ENCODE peak calls at places on chromosome X, in four cellular contexts. I is effector memory CD4-positive, alpha-beta T cell; K is OCI-LY7; R is hepatocyte. W is an unnamed sample.

GRCh38 chrX:1595711-1596060 is 4.3 kb downstream of the AKAP17A start:
- DNase-seq in I (no peak), K (no peak), R (no peak), W (peak; percentile 36)

GRCh38 chrX:13938053-13938765 is 91.5 kb downstream of the GEMIN8 start:
- DNase-seq in I (no peak), K (no peak), R (peak; percentile 38), W (no peak)

GRCh38 chrX:148567229-148567628 is 66.8 kb downstream of the AFF2 start:
- DNase-seq in I (no peak), K (no peak), R (peak; percentile 14), W (no peak)

GRCh38 chrX:55486736-55487135 is 2.9 kb downstream of the USP51 start:
- DNase-seq in I (no peak), K (no peak), R (no peak), W (no peak)

GRCh38 chrX:3026074-3026588 is 15.1 kb upstream of the ARSF start:
- DNase-seq in I (no peak), K (no peak), R (peak; percentile 22), W (no peak)

GRCh38 chrX:43165343-43165920 is 387.5 kb upstream of the PPP1R2C start:
- DNase-seq in I (no peak), K (no peak), R (no peak), W (no peak)

GRCh38 chrX:70033348-70033747 is 16.4 kb downstream of the AWAT2 start:
- DNase-seq in I (no peak), K (peak; percentile 39), R (no peak), W (no peak)

GRCh38 chrX:103774070-103774642 is 2.5 kb upstream of the PLP1 start:
- DNase-seq in I (no peak), K (peak; percentile 7), R (peak; percentile 27), W (no peak)

GRCh38 chrX:107135076-107135964 is 16.7 kb upstream of the RBM41 start:
- DNase-seq in I (no peak), K (no peak), R (no peak), W (no peak)

GRCh38 chrX:8879750-8880149 is 78.6 kb upstream of the FAM9A start:
- DNase-seq in I (peak; percentile 1), K (peak; percentile 14), R (no peak), W (peak; percentile 0)

GRCh38 chrX:1535241-1536041 is 1.5 kb downstream of the P2RY8 start:
- DNase-seq in I (no peak), K (peak; percentile 80), R (no peak), W (peak; percentile 52)

GRCh38 chrX:18619288-18619687 is 52.6 kb downstream of the RS1 start:
- DNase-seq in I (no peak), K (no peak), R (no peak), W (no peak)

GRCh38 chrX:71955530-71956120 is 45.0 kb downstream of the NHSL2 start:
- DNase-seq in I (no peak), K (no peak), R (no peak), W (no peak)

GRCh38 chrX:132505116-132505515 is 16.3 kb upstream of the MBNL3 start:
- DNase-seq in I (no peak), K (no peak), R (peak; percentile 11), W (no peak)

GRCh38 chrX:119008122-119008744 is 33.8 kb downstream of the LONRF3 start:
- DNase-seq in I (no peak), K (peak; percentile 16), R (peak; percentile 49), W (peak; percentile 37)

GRCh38 chrX:144768540-144768939 is 478.8 kb upstream of the SPANXN1 start:
- DNase-seq in I (no peak), K (no peak), R (no peak), W (no peak)

GRCh38 chrX:107731831-107732502 is 43.6 kb downstream of the TSC22D3 start:
- DNase-seq in I (no peak), K (no peak), R (peak; percentile 93), W (no peak)

GRCh38 chrX:72130762-72131231 is 918 bp downstream of the RTL5 start:
- DNase-seq in I (no peak), K (no peak), R (no peak), W (no peak)

GRCh38 chrX:114508836-114509235 is 75.0 kb upstream of the HTR2C start:
- DNase-seq in I (no peak), K (no peak), R (no peak), W (no peak)

GRCh38 chrX:77434949-77435348 is 12.2 kb upstream of the FGF16 start:
- DNase-seq in I (no peak), K (no peak), R (no peak), W (no peak)

GRCh38 chrX:38571058-38571457 is 9.7 kb downstream of the TSPAN7 start:
- DNase-seq in I (no peak), K (no peak), R (no peak), W (no peak)

GRCh38 chrX:93673056-93673868 is at the start of gene NAP1L3:
- DNase-seq in I (peak; percentile 21), K (no peak), R (peak; percentile 89), W (peak; percentile 9)

GRCh38 chrX:112826020-112826419 is 14.6 kb downstream of the AMOT start:
- DNase-seq in I (no peak), K (no peak), R (no peak), W (no peak)

GRCh38 chrX:19772306-19772705 is 115.1 kb downstream of the SH3KBP1 start:
- DNase-seq in I (no peak), K (no peak), R (no peak), W (no peak)

GRCh38 chrX:24657671-24658410 is 10.7 kb upstream of the PCYT1B start:
- DNase-seq in I (no peak), K (no peak), R (no peak), W (no peak)

GRCh38 chrX:44012484-44013096 is 39.4 kb upstream of the NDP start:
- DNase-seq in I (no peak), K (no peak), R (no peak), W (no peak)

GRCh38 chrX:38669425-38669824 is 108.1 kb downstream of the TSPAN7 start:
- DNase-seq in I (peak; percentile 12), K (peak; percentile 0), R (no peak), W (no peak)

GRCh38 chrX:150566734-150567182 is 1.7 kb upstream of the MTM1 start:
- DNase-seq in I (no peak), K (no peak), R (no peak), W (no peak)

GRCh38 chrX:136163694-136164093 is 16.4 kb downstream of the FHL1 start:
- DNase-seq in I (no peak), K (no peak), R (no peak), W (no peak)
- H3K4me3 ChIP-seq in I (no peak overlapping the region), K (no peak overlapping the region), R (no peak overlapping the region), W (no peak overlapping the region)

GRCh38 chrX:372856-373640 is 13.7 kb downstream of the PPP2R3B start:
- DNase-seq in I (no peak), K (peak; percentile 14), R (no peak), W (no peak)

GRCh38 chrX:375181-376036 is 11.3 kb downstream of the PPP2R3B start:
- DNase-seq in I (no peak), K (no peak), R (no peak), W (no peak)

GRCh38 chrX:373641-374471 is 12.9 kb downstream of the PPP2R3B start:
- DNase-seq in I (no peak), K (peak; percentile 78), R (peak; percentile 58), W (no peak)

GRCh38 chrX:371907-372306 is 14.8 kb downstream of the PPP2R3B start:
- DNase-seq in I (no peak), K (peak; percentile 86), R (no peak), W (no peak)

DNA sequence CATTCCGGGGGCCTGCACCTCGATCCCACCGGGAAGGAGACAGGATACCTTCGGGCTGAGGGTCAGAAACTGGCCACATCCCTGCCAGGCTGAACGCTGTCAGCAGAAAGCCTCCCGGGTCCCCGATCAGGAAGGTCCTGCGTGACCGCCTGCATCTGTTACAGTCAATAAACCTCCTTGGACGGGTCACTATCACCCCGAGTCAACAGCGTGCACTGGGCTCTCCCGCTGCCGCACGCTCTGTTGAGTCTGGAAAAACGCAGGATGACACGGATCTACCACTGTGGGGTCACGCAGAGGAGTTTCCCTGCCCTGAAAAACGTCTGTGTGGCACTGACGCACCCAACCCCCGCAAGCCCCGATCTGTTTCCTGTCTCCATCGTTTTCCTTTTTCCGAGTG is 12.1 kb downstream of the PPP2R3B start:
- DNase-seq in I (no peak), K (no peak), R (no peak), W (no peak)
- H3K27ac ChIP-seq in I (no peak overlapping the region), K (peak overlapping the region; percentile 89), R (no peak overlapping the region), W (no peak overlapping the region)

GRCh38 chrX:106014119-106014775 is 24.3 kb downstream of the SERPINA7 start:
- DNase-seq in I (no peak), K (no peak), R (no peak), W (no peak)
- H3K4me1 ChIP-seq in I (no peaks in the 10 kb centered on the region), K (no peaks in the 10 kb centered on the region), R (no peaks in the 10 kb centered on the region), W (no peaks in the 10 kb centered on the region)

GRCh38 chrX:134174273-134174660 is 62.7 kb upstream of the CCDC160 start:
- DNase-seq in I (no peak), K (no peak), R (no peak), W (no peak)
- H3K4me3 ChIP-seq in I (no peak overlapping the region), K (no peak overlapping the region), R (no peak overlapping the region), W (no peak overlapping the region)

GRCh38 chrX:110037181-110037580 is 34.3 kb downstream of the TMEM164 start:
- DNase-seq in I (no peak), K (no peak), R (no peak), W (no peak)
- H3K27ac ChIP-seq in I (no peak overlapping the region), K (no peak overlapping the region), R (no peak overlapping the region), W (no peak overlapping the region)

GRCh38 chrX:154356596-154356995 is 17.8 kb downstream of the FLNA start:
- DNase-seq in I (no peak), K (no peak), R (no peak), W (no peak)

GRCh38 chrX:154354516-154354915 is 19.9 kb downstream of the FLNA start:
- DNase-seq in I (no peak), K (no peak), R (no peak), W (no peak)

GRCh38 chrX:154355094-154355775 is 19.2 kb downstream of the FLNA start:
- DNase-seq in I (no peak), K (no peak), R (no peak), W (no peak)

GRCh38 chrX:154357205-154357604 is 17.2 kb downstream of the FLNA start:
- DNase-seq in I (no peak), K (no peak), R (no peak), W (no peak)

DNA sequence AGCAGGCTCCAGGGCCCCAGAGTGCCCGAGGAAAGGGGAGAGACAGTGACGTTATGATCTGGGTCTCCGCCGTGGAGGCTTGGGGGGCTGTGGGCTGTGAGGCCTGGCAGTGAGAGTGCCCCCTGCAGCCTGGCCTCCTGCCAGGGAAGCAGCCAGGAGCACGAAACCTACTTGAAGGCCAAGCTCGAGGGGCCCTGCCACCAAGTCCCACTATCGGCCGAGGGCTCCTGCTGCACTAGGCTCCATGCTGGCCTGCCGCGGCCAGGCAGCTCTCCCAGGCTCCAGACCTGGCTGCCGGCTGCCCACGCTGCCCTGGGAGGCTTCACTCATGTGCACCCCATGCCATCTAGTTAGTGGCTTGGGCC is 18.7 kb downstream of the FLNA start:
- DNase-seq in I (no peak), K (no peak), R (no peak), W (no peak)
- H3K4me1 ChIP-seq in I (peaks cover 74% of the 10 kb centered on the region), K (no peaks in the 10 kb centered on the region), R (no peaks in the 10 kb centered on the region), W (peaks cover 88% of the 10 kb centered on the region)